ENCODE peak calls at places on chromosome 2, in eight cellular contexts. Q is CD8-positive, alpha-beta T cell; X is SK-N-SH; I is T-helper 17 cell; M is thoracic aorta; T is uterus; R is WERI-Rb-1; S is spleen. Y is an unnamed sample.

GRCh38 chr2:35428548-35428947 is 927.0 kb upstream of the CRIM1 start:
- DNase-seq in T (no peak), S (no peak), Q (no peak), M (no peak), I (no peak), X (peak; percentile 19), R (peak; percentile 76), Y (no peak)

GRCh38 chr2:176114120-176114929 is 2.3 kb upstream of the HOXD10 start:
- DNase-seq in Q (no peak), R (no peak), S (no peak), X (no peak), T (no peak), I (no peak), M (no peak), Y (no peak)

GRCh38 chr2:49831698-49832367 is 677.5 kb upstream of the FSHR start:
- DNase-seq in S (no peak), T (no peak), I (no peak), R (no peak), Q (no peak), X (no peak), M (no peak), Y (no peak)

GRCh38 chr2:10449481-10449831 is 1.3 kb upstream of the ODC1 start:
- DNase-seq in R (no peak), M (no peak), S (no peak), X (no peak), Q (no peak), I (no peak), T (no peak), Y (no peak)

GRCh38 chr2:33134086-33134763 is 187.5 kb downstream of the LTBP1 start:
- DNase-seq in S (no peak), X (no peak), T (peak; percentile 71), R (no peak), M (peak; percentile 61), I (no peak), Q (no peak), Y (no peak)

GRCh38 chr2:218860950-218861381 is 1.4 kb downstream of the WNT6 start:
- DNase-seq in X (peak; percentile 92), Q (no peak), M (no peak), T (peak; percentile 73), R (peak; percentile 92), I (no peak), S (peak; percentile 62), Y (peak; percentile 24)

GRCh38 chr2:108396845-108397244 is 19.1 kb downstream of the SULT1C4 start:
- DNase-seq in Q (no peak), T (no peak), S (no peak), X (no peak), M (no peak), I (no peak), R (peak; percentile 32), Y (no peak)

GRCh38 chr2:168355779-168356178 is 100.3 kb upstream of the CERS6 start:
- DNase-seq in X (no peak), M (no peak), I (no peak), R (no peak), T (no peak), S (no peak), Q (no peak), Y (no peak)

GRCh38 chr2:68336192-68336591 is 16.4 kb upstream of the CNRIP1 start:
- DNase-seq in I (no peak), Q (no peak), T (no peak), M (no peak), S (no peak), R (no peak), X (no peak), Y (no peak)

GRCh38 chr2:224630659-224631550 is 45.7 kb upstream of the CUL3 start:
- DNase-seq in I (no peak), R (peak; percentile 53), X (no peak), Q (no peak), M (no peak), S (no peak), T (no peak), Y (no peak)

GRCh38 chr2:44268259-44268649 is 7.0 kb upstream of the SLC3A1 start:
- DNase-seq in X (no peak), M (no peak), S (no peak), Q (no peak), T (no peak), I (no peak), R (no peak), Y (no peak)

GRCh38 chr2:127737892-127738291 is 36.6 kb downstream of the SFT2D3 start:
- DNase-seq in M (no peak), S (no peak), Q (no peak), R (no peak), T (no peak), I (no peak), X (no peak), Y (peak; percentile 45)

GRCh38 chr2:127740665-127741287 is 39.5 kb downstream of the SFT2D3 start:
- DNase-seq in Q (no peak), S (no peak), X (no peak), I (no peak), T (no peak), R (no peak), M (no peak), Y (peak; percentile 43)

GRCh38 chr2:127747621-127748020 is 46.3 kb downstream of the SFT2D3 start:
- DNase-seq in X (no peak), T (no peak), S (no peak), R (no peak), I (no peak), Q (no peak), M (no peak), Y (no peak)

GRCh38 chr2:127739800-127740199 is 38.5 kb downstream of the SFT2D3 start:
- DNase-seq in I (no peak), M (no peak), T (no peak), S (no peak), X (no peak), R (no peak), Q (no peak), Y (no peak)

DNA sequence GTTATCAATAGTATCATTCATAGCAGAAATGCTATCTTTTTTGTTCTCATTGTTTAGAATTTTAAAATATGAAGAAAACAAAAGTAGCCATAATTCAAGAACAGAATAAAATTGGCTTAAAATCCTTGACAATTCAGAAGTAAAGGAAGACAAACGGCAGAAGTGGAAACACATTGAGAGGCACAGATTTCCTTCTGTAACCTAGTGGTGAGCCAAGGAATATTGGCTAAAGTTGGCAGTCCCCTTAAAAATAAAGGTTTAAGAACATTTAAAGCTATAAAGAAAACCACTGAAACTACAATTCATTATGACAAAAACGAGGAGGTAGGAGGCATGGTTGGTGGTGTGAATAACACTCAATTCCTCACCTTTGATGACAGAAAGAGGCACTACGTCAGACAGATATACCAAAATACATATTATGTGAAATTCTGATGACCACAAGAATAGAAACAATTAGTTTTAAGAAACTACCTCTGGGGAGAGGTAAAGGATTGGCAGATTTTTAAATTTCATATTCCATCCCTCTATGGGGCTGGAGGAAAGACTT is 42.3 kb downstream of the SFT2D3 start:
- DNase-seq in I (no peak), Q (no peak), T (no peak), R (no peak), S (no peak), X (no peak), M (no peak), Y (no peak)
- H3K9me3 ChIP-seq in I (no peaks in the 10 kb centered on the region), Q (no peaks in the 10 kb centered on the region), T (no peaks in the 10 kb centered on the region), R (no peaks in the 10 kb centered on the region), S (no peaks in the 10 kb centered on the region), X (no peaks in the 10 kb centered on the region), M (no peaks in the 10 kb centered on the region), Y (no peaks in the 10 kb centered on the region)

GRCh38 chr2:228841877-228842276 is 429.2 kb downstream of the PID1 start:
- DNase-seq in T (no peak), S (no peak), X (no peak), M (no peak), Q (no peak), R (no peak), I (no peak), Y (no peak)

GRCh38 chr2:228840113-228840742 is 430.9 kb downstream of the PID1 start:
- DNase-seq in T (no peak), M (no peak), R (no peak), Q (no peak), I (no peak), S (no peak), X (no peak), Y (no peak)

GRCh38 chr2:228840743-228841114 is 430.4 kb downstream of the PID1 start:
- DNase-seq in T (no peak), X (no peak), M (no peak), I (no peak), R (no peak), S (no peak), Q (no peak), Y (no peak)

GRCh38 chr2:228839506-228839905 is 431.6 kb downstream of the PID1 start:
- DNase-seq in X (no peak), I (no peak), M (no peak), T (peak; percentile 32), R (no peak), S (no peak), Q (no peak), Y (no peak)

GRCh38 chr2:228841475-228841874 is 429.6 kb downstream of the PID1 start:
- DNase-seq in Q (no peak), R (no peak), T (no peak), X (no peak), I (no peak), S (no peak), M (no peak), Y (no peak)
- H3K9me3 ChIP-seq in Q (no peaks in the 10 kb centered on the region), R (no peaks in the 10 kb centered on the region), T (no peaks in the 10 kb centered on the region), X (no peaks in the 10 kb centered on the region), I (no peaks in the 10 kb centered on the region), S (no peaks in the 10 kb centered on the region), M (no peaks in the 10 kb centered on the region), Y (no peaks in the 10 kb centered on the region)

GRCh38 chr2:191888400-191889166 is 41.7 kb upstream of the CAVIN2 start:
- DNase-seq in X (no peak), R (no peak), M (no peak), Q (no peak), S (no peak), I (no peak), T (no peak), Y (no peak)

GRCh38 chr2:191885103-191885502 is 38.2 kb upstream of the CAVIN2 start:
- DNase-seq in X (no peak), S (no peak), R (no peak), T (no peak), Q (no peak), I (no peak), M (no peak), Y (peak; percentile 85)

GRCh38 chr2:191889924-191890323 is 43.0 kb upstream of the CAVIN2 start:
- DNase-seq in S (no peak), I (no peak), X (no peak), Q (no peak), T (no peak), M (no peak), R (no peak), Y (no peak)

GRCh38 chr2:191881982-191882816 is 35.3 kb upstream of the CAVIN2 start:
- DNase-seq in Q (no peak), S (no peak), X (no peak), M (no peak), R (no peak), T (no peak), I (no peak), Y (no peak)

GRCh38 chr2:191885650-191886049 is 38.8 kb upstream of the CAVIN2 start:
- DNase-seq in I (no peak), Q (no peak), X (no peak), T (no peak), M (no peak), R (no peak), S (no peak), Y (peak; percentile 36)
- H3K9me3 ChIP-seq in I (no peaks in the 10 kb centered on the region), Q (no peaks in the 10 kb centered on the region), X (no peaks in the 10 kb centered on the region), T (no peaks in the 10 kb centered on the region), M (no peaks in the 10 kb centered on the region), R (no peaks in the 10 kb centered on the region), S (no peaks in the 10 kb centered on the region), Y (no peaks in the 10 kb centered on the region)

GRCh38 chr2:231094671-231095346 is 30.0 kb downstream of the HTR2B start:
- DNase-seq in T (no peak), Q (no peak), S (no peak), M (no peak), R (no peak), I (no peak), X (no peak), Y (peak; percentile 95)
- H3K9me3 ChIP-seq in T (peaks cover 5% of the 10 kb centered on the region), Q (peaks cover 5% of the 10 kb centered on the region), S (peaks cover 37% of the 10 kb centered on the region), M (peaks cover 6% of the 10 kb centered on the region), R (no peaks in the 10 kb centered on the region), I (no peaks in the 10 kb centered on the region), X (no peaks in the 10 kb centered on the region), Y (peaks cover 2% of the 10 kb centered on the region)

Y was measured in small intestine.